ENCODE peak calls at places on chromosomes 11 and 22, in five cellular contexts. X is choroid plexus epithelial cell, O is OCI-LY7, I is adrenal gland, M is HFFc6. A is an unnamed sample.

GRCh38 chr11:123033895-123034294 is 28.0 kb downstream of the HSPA8 start:
- DNase-seq in X (no peak), O (no peak), I (peak), M (no peak), A (no peak)

GRCh38 chr11:58739725-58740430 is 8.1 kb upstream of the GLYAT start:
- DNase-seq in X (peak), O (no peak), I (no peak), M (peak), A (no peak)

GRCh38 chr22:48332438-48333322 is 1495.0 kb downstream of the BRD1 start:
- DNase-seq in X (no peak), O (no peak), I (no peak), M (no peak), A (no peak)

GRCh38 chr22:28183078-28183870 is 264.2 kb upstream of the PITPNB start:
- DNase-seq in X (no peak), O (no peak), I (peak), M (no peak), A (no peak)

GRCh38 chr22:30978304-30978962 is 9.4 kb downstream of the TUG1 start:
- DNase-seq in X (no peak), O (no peak), I (no peak), M (no peak), A (no peak)

GRCh38 chr22:39428597-39429071 is 28.2 kb upstream of the MGAT3 start:
- DNase-seq in X (peak), O (no peak), I (no peak), M (no peak), A (no peak)

GRCh38 chr22:19984201-19984753 is 32.3 kb downstream of the ARVCF start:
- DNase-seq in X (peak), O (no peak), I (peak), M (peak), A (no peak)

GRCh38 chr11:90698238-90698637 is 475.4 kb upstream of the CHORDC1 start:
- DNase-seq in X (no peak), O (no peak), I (no peak), M (no peak), A (no peak)

GRCh38 chr11:127003260-127003981 is 2.9 kb upstream of the KIRREL3 start:
- DNase-seq in X (no peak), O (no peak), I (no peak), M (peak), A (peak)

GRCh38 chr11:61693897-61694840 is 14.0 kb downstream of the DAGLA start:
- DNase-seq in X (no peak), O (no peak), I (peak), M (no peak), A (no peak)

GRCh38 chr11:44894217-44894617 is 56.5 kb downstream of the TP53I11 start:
- DNase-seq in X (peak), O (peak), I (peak), M (peak), A (peak)

GRCh38 chr22:41780714-41781507 is 19.6 kb upstream of the CCDC134 start:
- DNase-seq in X (peak), O (peak), I (peak), M (no peak), A (peak)

GRCh38 chr11:113532697-113533424 is 57.7 kb upstream of the DRD2 start:
- DNase-seq in X (peak), O (peak), I (peak), M (peak), A (peak)

GRCh38 chr22:35154937-35155387 is 89.0 kb downstream of the ISX start:
- DNase-seq in X (peak), O (peak), I (peak), M (peak), A (peak)

GRCh38 chr11:110053848-110054414 is 39.3 kb upstream of the ZC3H12C start:
- DNase-seq in X (no peak), O (peak), I (no peak), M (no peak), A (no peak)

DNA sequence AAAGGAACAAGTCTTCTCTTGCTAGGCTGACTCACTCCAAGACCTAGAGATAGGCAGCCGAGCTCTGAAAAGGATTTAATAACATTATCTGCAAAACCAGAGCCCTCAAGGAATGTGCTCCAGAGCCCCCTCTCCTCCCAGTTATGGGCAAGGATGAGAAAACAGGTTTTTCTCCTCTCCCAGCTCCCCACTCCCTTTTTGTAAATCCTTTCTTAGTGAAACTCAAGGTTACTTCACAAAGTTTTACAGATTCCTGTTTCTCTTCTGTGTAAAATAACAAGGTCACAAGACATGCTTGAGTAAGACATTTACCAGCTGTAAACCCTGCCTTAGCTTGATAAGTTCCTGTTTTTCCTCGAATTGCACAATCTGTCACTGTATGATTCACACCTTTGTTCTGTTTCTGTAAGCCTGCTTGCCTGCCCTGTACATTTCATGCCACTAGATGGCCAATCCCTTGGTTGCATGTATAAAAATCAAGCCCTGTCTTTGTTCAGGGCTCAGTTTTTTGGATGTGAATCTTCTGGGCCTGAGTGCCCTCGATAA is 489.4 kb downstream of the KCNA4 start:
- DNase-seq in X (peak), O (peak), I (peak), M (peak), A (no peak)
- TF ChIP-seq CTCF in X (peak), O (peak), I (peak), M (peak), A (peak)

GRCh38 chr11:95231126-95231880 is at the start of gene SESN3:
- DNase-seq in X (peak), O (peak), I (peak), M (peak), A (peak)
- TF ChIP-seq CTCF in X (peak), O (peak), I (peak), M (no peak), A (no peak)

DNA sequence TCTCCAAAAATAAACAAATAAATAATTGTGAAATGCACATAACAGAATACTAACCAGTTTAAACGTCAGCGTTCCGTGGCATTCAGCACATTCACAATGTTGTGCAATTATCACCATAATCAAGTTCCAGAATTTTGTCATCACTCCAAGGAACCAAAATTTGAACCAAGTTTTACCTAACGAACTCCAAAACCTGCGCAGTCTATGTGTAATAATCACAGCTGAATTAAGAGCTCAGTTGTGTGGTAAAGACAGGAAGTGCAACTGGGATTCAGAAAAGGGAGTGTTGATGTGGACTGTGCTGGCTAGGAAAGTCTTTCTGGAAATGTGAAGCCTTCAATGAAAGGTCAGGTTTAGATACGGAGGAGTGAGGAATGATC is 5.4 kb upstream of the MCAM start:
- DNase-seq in X (no peak), O (no peak), I (no peak), M (no peak), A (peak)
- TF ChIP-seq CTCF in X (peak), O (no peak), I (no peak), M (no peak), A (no peak)

GRCh38 chr11:43130616-43131015 is 181.2 kb upstream of the API5 start:
- DNase-seq in X (no peak), O (no peak), I (peak), M (no peak), A (no peak)
- TF ChIP-seq CTCF in X (no peak), O (no peak), I (peak), M (no peak), A (no peak)

DNA sequence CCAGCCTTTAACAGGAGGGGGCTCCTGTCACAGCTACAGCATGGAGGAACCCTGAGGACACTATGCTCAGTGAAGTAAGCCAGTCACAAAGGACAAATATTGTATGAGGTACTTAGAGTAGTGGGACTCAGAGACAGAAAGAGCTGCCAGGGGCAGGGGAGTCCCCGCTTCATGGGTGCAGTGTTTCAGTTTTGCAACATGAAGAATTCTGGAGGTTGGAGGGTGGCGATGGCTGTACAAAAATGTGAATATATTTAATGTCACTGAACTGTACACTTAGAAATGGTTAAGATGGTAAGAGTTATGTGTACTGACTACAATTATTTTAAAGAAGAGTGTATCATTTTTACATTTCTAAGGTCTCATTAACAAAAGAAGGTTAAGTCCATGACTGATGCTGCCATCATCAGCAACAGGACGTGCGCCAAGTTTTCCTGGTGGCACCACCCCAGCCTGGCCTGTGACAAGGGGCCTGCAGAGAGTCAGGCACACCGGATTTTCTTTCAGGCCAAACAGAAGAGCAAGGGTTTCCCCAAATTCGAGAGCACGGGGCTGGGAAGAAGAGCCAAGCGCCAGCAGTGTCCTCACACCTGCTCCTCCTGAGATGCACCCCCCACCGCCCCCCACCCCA is 22.1 kb downstream of the YPEL1 start:
- DNase-seq in X (no peak), O (no peak), I (peak), M (no peak), A (no peak)
- TF ChIP-seq CTCF in X (no peak), O (no peak), I (no peak), M (peak), A (no peak)

GRCh38 chr22:17119481-17120202 is 1.5 kb downstream of the TMEM121B start:
- DNase-seq in X (peak), O (no peak), I (peak), M (no peak), A (no peak)
- TF ChIP-seq CTCF in X (peak), O (peak), I (peak), M (peak), A (no peak)

DNA sequence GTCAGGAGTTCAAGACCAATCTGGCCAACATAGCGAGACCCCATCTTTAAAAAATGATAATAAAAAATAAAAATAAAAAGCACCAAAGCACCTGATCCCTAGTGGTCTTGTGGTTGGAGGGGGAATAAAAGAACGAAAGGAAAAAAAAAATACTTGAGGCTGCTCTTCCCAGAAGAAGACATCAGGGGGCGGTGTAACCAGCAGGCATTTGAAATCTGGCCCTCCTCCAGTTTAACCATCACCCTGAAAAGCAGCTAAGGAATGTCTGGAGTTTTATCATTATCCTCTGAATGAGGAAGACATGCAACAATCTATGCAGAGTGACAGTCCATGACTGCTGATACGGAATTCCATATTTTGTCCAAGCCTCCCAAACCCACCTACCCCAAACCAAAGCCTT is 5.6 kb upstream of the KCTD17 start:
- DNase-seq in X (peak), O (peak), I (peak), M (peak), A (no peak)
- TF ChIP-seq CTCF in X (peak), O (peak), I (peak), M (peak), A (peak)

DNA sequence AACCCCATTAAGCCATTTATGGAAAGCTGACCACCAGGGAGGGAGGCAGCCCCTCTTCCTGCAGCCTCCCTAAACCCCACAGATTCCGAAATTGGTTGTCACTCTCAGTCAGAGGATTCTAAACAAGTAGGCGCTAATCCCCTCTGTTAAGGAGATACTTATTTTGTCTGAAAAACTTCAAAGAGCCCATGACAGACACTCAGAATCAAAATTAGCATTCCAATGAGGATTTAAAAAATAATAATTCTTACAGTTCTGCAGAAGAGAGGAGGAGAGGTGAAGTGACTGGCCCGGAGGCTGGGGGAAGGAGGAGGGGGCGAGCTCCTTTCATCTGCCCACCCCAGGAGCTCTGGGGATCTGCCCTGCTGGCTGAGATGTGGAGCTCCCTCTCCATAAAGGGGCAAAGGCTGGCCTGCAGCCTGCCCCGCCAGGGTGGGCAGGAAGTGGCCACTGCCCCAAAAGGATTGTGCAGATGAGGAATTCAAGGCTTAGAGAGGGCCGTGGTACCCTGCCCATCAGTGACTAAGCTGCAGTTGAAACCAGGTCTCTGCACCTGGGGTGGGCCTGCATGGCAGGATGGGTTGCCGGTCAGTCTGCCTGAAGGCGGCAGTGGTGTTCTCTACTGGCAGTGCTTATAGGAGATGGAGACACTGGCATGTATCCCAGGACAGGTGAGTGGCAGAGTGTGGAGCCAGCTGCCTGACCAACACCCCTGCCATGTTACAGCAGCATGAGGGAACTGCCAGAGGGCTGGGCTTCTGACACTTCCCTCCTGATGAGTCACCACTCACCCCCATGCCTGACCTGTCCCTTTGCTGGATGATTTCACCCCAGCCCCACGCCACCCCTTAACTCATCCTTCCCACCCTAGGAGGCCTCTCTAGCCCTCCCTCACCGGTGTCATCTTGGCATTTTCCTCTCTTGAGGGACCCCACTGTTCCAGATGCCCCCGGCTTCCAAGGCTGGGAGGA is 70.0 kb upstream of the LMO1 start:
- DNase-seq in X (peak), O (no peak), I (no peak), M (no peak), A (no peak)
- TF ChIP-seq CTCF in X (no peak), O (no peak), I (no peak), M (no peak), A (no peak)

GRCh38 chr11:16883179-16883578 is 131.0 kb downstream of the PLEKHA7 start:
- DNase-seq in X (no peak), O (no peak), I (peak), M (no peak), A (no peak)
- TF ChIP-seq CTCF in X (peak), O (no peak), I (peak), M (no peak), A (no peak)

GRCh38 chr11:87194985-87195820 is 157.5 kb downstream of the TMEM135 start:
- DNase-seq in X (no peak), O (no peak), I (no peak), M (no peak), A (no peak)
- TF ChIP-seq CTCF in X (no peak), O (no peak), I (no peak), M (no peak), A (no peak)

A was measured in GM10248.